ENCODE peak calls at places on chromosomes 16 and 17, in six cellular contexts. L, U, Z, X, R and W are unnamed samples. For H3K4me1, the result is how much of the 10 kb centered on the place peaks cover.

GRCh38 chr16:57600048-57600835 is 28.2 kb upstream of the ADGRG1 start:
- DNase-seq in R (no peak), Z (peak), X (peak), U (no peak), L (peak), W (no peak)

GRCh38 chr17:49372428-49372827 is 10.4 kb upstream of the ZNF652 start:
- DNase-seq in Z (no peak), X (no peak), L (no peak), U (no peak), R (no peak), W (no peak)

GRCh38 chr16:80804061-80804450 is 342 bp downstream of the CDYL2 start:
- DNase-seq in Z (no peak), X (peak), R (peak), L (peak), U (no peak), W (peak)

GRCh38 chr17:74446551-74447500 is 14.9 kb downstream of the GPRC5C start:
- DNase-seq in R (no peak), Z (no peak), X (no peak), L (no peak), U (peak), W (no peak)

GRCh38 chr17:48752399-48753288 is 24.1 kb upstream of the HOXB13 start:
- DNase-seq in U (no peak), X (no peak), L (no peak), Z (no peak), R (no peak), W (no peak)

GRCh38 chr16:19165101-19165500 is 2.9 kb upstream of the SYT17 start:
- DNase-seq in Z (no peak), L (no peak), R (no peak), X (no peak), U (no peak), W (no peak)

GRCh38 chr17:56130030-56130429 is 23.2 kb upstream of the ANKFN1 start:
- DNase-seq in Z (no peak), X (no peak), U (no peak), R (no peak), L (no peak), W (no peak)

GRCh38 chr16:48910214-48910613 is 300.2 kb upstream of the N4BP1 start:
- DNase-seq in X (no peak), R (no peak), U (no peak), L (no peak), Z (no peak), W (no peak)

GRCh38 chr17:41912925-41913324 is 5.8 kb downstream of the ACLY start:
- DNase-seq in X (no peak), L (no peak), R (no peak), Z (no peak), U (no peak), W (no peak)

GRCh38 chr17:57553991-57554825 is 190.9 kb downstream of the CCDC182 start:
- DNase-seq in Z (no peak), L (no peak), X (peak), U (no peak), R (no peak), W (no peak)

GRCh38 chr17:66491213-66491612 is 188.8 kb downstream of the PRKCA start:
- DNase-seq in X (no peak), Z (no peak), U (no peak), L (no peak), R (peak), W (no peak)

GRCh38 chr17:32495347-32496253 is 8.8 kb downstream of the CDK5R1 start:
- DNase-seq in Z (no peak), U (peak), X (no peak), L (no peak), R (no peak), W (no peak)

GRCh38 chr17:15239471-15239870 is 25.7 kb downstream of the PMP22 start:
- DNase-seq in X (no peak), L (no peak), R (no peak), Z (no peak), U (no peak), W (no peak)

GRCh38 chr17:41687828-41688640 is 651 bp upstream of the EIF1 start:
- DNase-seq in X (peak), U (peak), R (peak), L (peak), Z (no peak), W (peak)

GRCh38 chr17:8056976-8057625 is 18.2 kb downstream of the ALOX15B start:
- DNase-seq in L (no peak), Z (no peak), X (no peak), R (no peak), U (peak), W (no peak)

GRCh38 chr16:539901-540530 is 12.5 kb downstream of the CAPN15 start:
- DNase-seq in L (no peak), R (no peak), X (no peak), Z (no peak), U (no peak), W (no peak)

GRCh38 chr17:4584125-4584834 is at the start of gene SMTNL2:
- DNase-seq in U (peak), R (peak), Z (peak), L (no peak), X (no peak), W (no peak)

GRCh38 chr17:40648326-40648968 is 829 bp upstream of the SMARCE1 start:
- DNase-seq in X (no peak), R (no peak), L (no peak), Z (peak), U (no peak), W (no peak)

GRCh38 chr17:78798695-78799559 is 16.9 kb upstream of the CYTH1 start:
- DNase-seq in U (no peak), R (no peak), X (no peak), Z (no peak), L (no peak), W (no peak)

GRCh38 chr17:34300652-34301390 is 15.3 kb downstream of the CCL11 start:
- DNase-seq in X (no peak), U (no peak), Z (no peak), L (peak), R (no peak), W (no peak)

GRCh38 chr17:69696645-69697044 is 282.1 kb downstream of the MAP2K6 start:
- DNase-seq in U (no peak), X (no peak), Z (no peak), R (no peak), L (no peak), W (no peak)

GRCh38 chr17:76473541-76473985 is 6.2 kb downstream of the AANAT start:
- DNase-seq in R (no peak), U (no peak), Z (no peak), X (no peak), L (no peak), W (no peak)

GRCh38 chr16:83307206-83307990 is 500.4 kb upstream of the HSBP1 start:
- DNase-seq in X (no peak), U (no peak), R (no peak), Z (no peak), L (no peak), W (no peak)

GRCh38 chr16:10001258-10001785 is 180.9 kb downstream of the GRIN2A start:
- DNase-seq in L (no peak), Z (no peak), R (no peak), X (no peak), U (no peak), W (no peak)

GRCh38 chr17:19457046-19457445 is 46.0 kb downstream of the RNF112 start:
- DNase-seq in R (no peak), L (no peak), U (no peak), Z (no peak), X (no peak), W (no peak)

GRCh38 chr16:56164636-56165035 is 26.7 kb upstream of the GNAO1 start:
- DNase-seq in R (no peak), U (no peak), X (no peak), L (no peak), Z (no peak), W (no peak)
- H3K4me1 ChIP-seq in R (under half), U (under half), X (under half), L (under half), Z (under half), W (under half)

GRCh38 chr17:82238562-82239201 is 9.8 kb downstream of the SLC16A3 start:
- DNase-seq in L (peak), U (peak), Z (no peak), X (peak), R (peak), W (peak)
- H3K4me3 ChIP-seq in L (no peak), U (peak), Z (no peak), X (no peak), R (peak), W (peak)

GRCh38 chr17:59347975-59348391 is 16.5 kb downstream of the YPEL2 start:
- DNase-seq in R (no peak), L (no peak), U (no peak), Z (no peak), X (no peak), W (no peak)
- H3K4me1 ChIP-seq in R (under half), L (under half), U (under half), Z (under half), X (under half), W (under half)

GRCh38 chr16:86046901-86047300 is 147.9 kb downstream of the IRF8 start:
- DNase-seq in L (no peak), U (no peak), X (peak), Z (no peak), R (no peak), W (no peak)

GRCh38 chr16:86044241-86044671 is 145.3 kb downstream of the IRF8 start:
- DNase-seq in Z (peak), L (no peak), X (peak), U (no peak), R (peak), W (no peak)

GRCh38 chr16:86045601-86045971 is 146.6 kb downstream of the IRF8 start:
- DNase-seq in L (no peak), Z (no peak), R (no peak), U (no peak), X (peak), W (no peak)

GRCh38 chr16:86046026-86046713 is 147.2 kb downstream of the IRF8 start:
- DNase-seq in Z (no peak), U (no peak), R (no peak), L (no peak), X (peak), W (no peak)

DNA sequence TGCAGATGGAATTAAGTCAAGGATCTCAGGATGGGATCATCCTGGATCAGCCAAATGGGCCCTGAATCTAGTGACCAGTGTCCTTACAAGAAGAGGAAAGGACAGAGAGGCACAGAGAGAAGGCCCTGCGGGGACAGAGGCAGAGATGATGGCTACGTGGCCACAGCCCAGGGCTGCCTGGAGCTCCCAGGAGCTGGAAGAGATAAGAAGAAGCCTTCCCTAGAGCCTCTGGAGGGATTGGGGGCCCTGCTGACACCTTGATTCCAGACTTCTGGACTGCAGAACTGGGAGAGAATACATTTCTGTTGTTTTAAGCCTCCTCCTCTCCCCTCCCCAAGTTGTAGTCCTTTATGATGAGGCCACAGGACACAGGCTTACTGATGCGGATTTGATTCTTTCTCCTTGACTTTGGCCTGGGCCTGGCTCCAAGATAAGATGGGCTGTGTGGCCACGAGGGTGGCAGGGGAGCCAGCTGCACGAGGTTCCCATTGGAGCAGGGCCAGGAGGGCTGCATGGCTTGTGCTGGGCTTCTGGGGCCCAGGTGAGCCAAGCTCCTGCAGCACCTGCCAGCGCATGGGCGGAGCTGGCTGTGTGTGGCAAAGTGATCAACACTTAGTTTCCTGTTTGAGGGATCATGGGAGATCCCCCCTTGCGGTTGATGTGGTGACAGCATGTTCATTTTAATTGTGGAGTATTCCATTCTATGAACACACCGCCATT is 146.1 kb downstream of the IRF8 start:
- DNase-seq in R (no peak), Z (no peak), L (no peak), X (peak), U (no peak), W (no peak)
- H3K4me3 ChIP-seq in R (no peak), Z (no peak), L (no peak), X (no peak), U (no peak), W (no peak)

GRCh38 chr17:82332669-82333278 is 792 bp downstream of the SECTM1 start:
- DNase-seq in Z (peak), L (peak), U (peak), R (no peak), X (peak), W (no peak)
- H3K4me1 ChIP-seq in Z (half or more), L (under half), U (under half), R (under half), X (under half), W (under half)

DNA sequence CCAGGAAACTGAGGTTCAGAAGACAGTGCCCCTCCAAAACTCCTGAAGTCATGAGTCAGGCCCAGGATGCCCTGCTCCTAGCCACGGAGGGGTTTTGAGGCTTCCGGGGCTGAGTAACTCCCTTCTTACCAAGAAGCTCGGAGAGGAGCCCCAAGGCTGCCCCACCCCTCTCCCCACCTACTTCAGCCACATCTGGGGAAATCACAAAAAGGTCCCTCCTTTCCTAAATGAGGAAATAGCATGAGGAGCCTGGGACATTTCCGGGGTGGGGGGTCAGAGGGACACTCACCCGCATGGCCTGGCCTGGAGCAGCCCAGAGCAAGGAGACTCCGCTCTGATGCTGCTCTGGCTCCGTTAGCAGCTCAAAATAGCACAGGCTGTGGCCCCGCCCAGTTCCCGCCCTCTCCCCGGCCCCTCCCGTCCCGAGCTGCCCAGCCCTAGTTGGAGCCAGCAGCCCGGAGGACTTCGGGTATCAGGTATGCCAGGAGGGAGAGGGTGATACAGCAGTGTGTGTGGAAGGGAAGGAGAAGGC is 40.1 kb downstream of the MYO18A start:
- DNase-seq in L (peak), X (peak), Z (no peak), R (peak), U (peak), W (peak)
- H3K4me3 ChIP-seq in L (peak), X (peak), Z (no peak), R (peak), U (peak), W (peak)